ENCODE peak calls at places on chromosome 9, in six cellular contexts. One of them, this sample, is unnamed. For H3K4me1, the result is how much of the 10 kb centered on the place peaks cover.

GRCh38 chr9:136410500-136411287 is at the start of the genes ENTR1 and PMPCA:
- DNase-seq in aorta: peak
- DNase-seq in esophagus squamous epithelium: no peak
- DNase-seq in HCT116: peak
- DNase-seq in CD4-positive, CD25-positive, alpha-beta regulatory T cell: peak
- DNase-seq in upper lobe of right lung: peak
- DNase-seq in this sample: peak

GRCh38 chr9:104232781-104233341 is 138.8 kb downstream of the SMC2 start:
- DNase-seq in CD4-positive, CD25-positive, alpha-beta regulatory T cell: no peak
- DNase-seq in aorta: no peak
- DNase-seq in HCT116: no peak
- DNase-seq in esophagus squamous epithelium: no peak
- DNase-seq in upper lobe of right lung: no peak
- DNase-seq in this sample: no peak

GRCh38 chr9:133553978-133554713 is 19.6 kb downstream of the ADAMTSL2 start:
- DNase-seq in CD4-positive, CD25-positive, alpha-beta regulatory T cell: no peak
- DNase-seq in esophagus squamous epithelium: no peak
- DNase-seq in HCT116: no peak
- DNase-seq in aorta: no peak
- DNase-seq in upper lobe of right lung: no peak
- DNase-seq in this sample: no peak

GRCh38 chr9:24793711-24794110 is 248.0 kb upstream of the IZUMO3 start:
- DNase-seq in aorta: no peak
- DNase-seq in esophagus squamous epithelium: no peak
- DNase-seq in upper lobe of right lung: no peak
- DNase-seq in HCT116: no peak
- DNase-seq in CD4-positive, CD25-positive, alpha-beta regulatory T cell: no peak
- DNase-seq in this sample: no peak

GRCh38 chr9:84411647-84412267 is 71.2 kb upstream of the SLC28A3 start:
- DNase-seq in CD4-positive, CD25-positive, alpha-beta regulatory T cell: no peak
- DNase-seq in HCT116: no peak
- DNase-seq in upper lobe of right lung: no peak
- DNase-seq in aorta: no peak
- DNase-seq in esophagus squamous epithelium: no peak
- DNase-seq in this sample: no peak

GRCh38 chr9:69149321-69149807 is 24.7 kb upstream of the TJP2 start:
- DNase-seq in aorta: no peak
- DNase-seq in esophagus squamous epithelium: no peak
- DNase-seq in upper lobe of right lung: no peak
- DNase-seq in CD4-positive, CD25-positive, alpha-beta regulatory T cell: no peak
- DNase-seq in HCT116: no peak
- DNase-seq in this sample: no peak

GRCh38 chr9:70861376-70861775 is 260.0 kb downstream of the TRPM3 start:
- DNase-seq in upper lobe of right lung: no peak
- DNase-seq in HCT116: no peak
- DNase-seq in esophagus squamous epithelium: no peak
- DNase-seq in aorta: no peak
- DNase-seq in CD4-positive, CD25-positive, alpha-beta regulatory T cell: no peak
- DNase-seq in this sample: no peak

GRCh38 chr9:4590430-4591122 is 71.5 kb upstream of the PLPP6 start:
- DNase-seq in upper lobe of right lung: no peak
- DNase-seq in aorta: no peak
- DNase-seq in esophagus squamous epithelium: no peak
- DNase-seq in CD4-positive, CD25-positive, alpha-beta regulatory T cell: no peak
- DNase-seq in HCT116: no peak
- DNase-seq in this sample: no peak

GRCh38 chr9:19481471-19481870 is 72.7 kb downstream of the ACER2 start:
- DNase-seq in CD4-positive, CD25-positive, alpha-beta regulatory T cell: no peak
- DNase-seq in esophagus squamous epithelium: no peak
- DNase-seq in aorta: no peak
- DNase-seq in HCT116: no peak
- DNase-seq in upper lobe of right lung: no peak
- DNase-seq in this sample: no peak

GRCh38 chr9:106752581-106752980 is 110.4 kb upstream of the ZNF462 start:
- DNase-seq in esophagus squamous epithelium: no peak
- DNase-seq in CD4-positive, CD25-positive, alpha-beta regulatory T cell: no peak
- DNase-seq in upper lobe of right lung: no peak
- DNase-seq in HCT116: no peak
- DNase-seq in aorta: no peak
- DNase-seq in this sample: peak

GRCh38 chr9:76646249-76646648 is 118.0 kb upstream of the PCA3 start:
- DNase-seq in CD4-positive, CD25-positive, alpha-beta regulatory T cell: no peak
- DNase-seq in esophagus squamous epithelium: no peak
- DNase-seq in aorta: no peak
- DNase-seq in upper lobe of right lung: no peak
- DNase-seq in HCT116: no peak
- DNase-seq in this sample: peak

GRCh38 chr9:134690946-134691694 is 49.5 kb downstream of the COL5A1 start:
- DNase-seq in CD4-positive, CD25-positive, alpha-beta regulatory T cell: no peak
- DNase-seq in esophagus squamous epithelium: no peak
- DNase-seq in upper lobe of right lung: peak
- DNase-seq in aorta: peak
- DNase-seq in HCT116: no peak
- DNase-seq in this sample: no peak

GRCh38 chr9:90441814-90442213 is 200.8 kb downstream of the DIRAS2 start:
- DNase-seq in esophagus squamous epithelium: no peak
- DNase-seq in upper lobe of right lung: no peak
- DNase-seq in aorta: no peak
- DNase-seq in HCT116: no peak
- DNase-seq in CD4-positive, CD25-positive, alpha-beta regulatory T cell: no peak
- DNase-seq in this sample: no peak

GRCh38 chr9:64773491-64773931 is 511.5 kb downstream of the FOXD4L5 start:
- DNase-seq in HCT116: no peak
- DNase-seq in esophagus squamous epithelium: no peak
- DNase-seq in CD4-positive, CD25-positive, alpha-beta regulatory T cell: no peak
- DNase-seq in upper lobe of right lung: peak
- DNase-seq in aorta: peak
- DNase-seq in this sample: no peak

GRCh38 chr9:15293727-15294405 is 13.2 kb downstream of the TTC39B start:
- DNase-seq in CD4-positive, CD25-positive, alpha-beta regulatory T cell: peak
- DNase-seq in upper lobe of right lung: no peak
- DNase-seq in esophagus squamous epithelium: no peak
- DNase-seq in HCT116: no peak
- DNase-seq in aorta: no peak
- DNase-seq in this sample: no peak

GRCh38 chr9:133791069-133791468 is 52.9 kb upstream of the SARDH start:
- DNase-seq in esophagus squamous epithelium: no peak
- DNase-seq in CD4-positive, CD25-positive, alpha-beta regulatory T cell: no peak
- DNase-seq in HCT116: no peak
- DNase-seq in aorta: no peak
- DNase-seq in upper lobe of right lung: no peak
- DNase-seq in this sample: no peak

GRCh38 chr9:76987594-76988200 is 31.8 kb upstream of the FOXB2 start:
- DNase-seq in HCT116: peak
- DNase-seq in upper lobe of right lung: no peak
- DNase-seq in CD4-positive, CD25-positive, alpha-beta regulatory T cell: no peak
- DNase-seq in aorta: no peak
- DNase-seq in esophagus squamous epithelium: no peak
- DNase-seq in this sample: peak

GRCh38 chr9:121568541-121569265 is 69.1 kb upstream of the GGTA1 start:
- DNase-seq in HCT116: no peak
- DNase-seq in CD4-positive, CD25-positive, alpha-beta regulatory T cell: no peak
- DNase-seq in upper lobe of right lung: no peak
- DNase-seq in esophagus squamous epithelium: no peak
- DNase-seq in aorta: no peak
- DNase-seq in this sample: peak

GRCh38 chr9:125752070-125752628 is 5.0 kb downstream of the PBX3 start:
- DNase-seq in aorta: no peak
- DNase-seq in CD4-positive, CD25-positive, alpha-beta regulatory T cell: no peak
- DNase-seq in HCT116: no peak
- DNase-seq in esophagus squamous epithelium: no peak
- DNase-seq in upper lobe of right lung: no peak
- DNase-seq in this sample: no peak
- H3K4me1 ChIP-seq in aorta: under half
- H3K4me1 ChIP-seq in CD4-positive, CD25-positive, alpha-beta regulatory T cell: under half
- H3K4me1 ChIP-seq in HCT116: under half
- H3K4me1 ChIP-seq in esophagus squamous epithelium: half or more
- H3K4me1 ChIP-seq in upper lobe of right lung: under half
- H3K4me1 ChIP-seq in this sample: under half

GRCh38 chr9:113653746-113654604 is 190.4 kb downstream of the RGS3 start:
- DNase-seq in esophagus squamous epithelium: no peak
- DNase-seq in aorta: no peak
- DNase-seq in CD4-positive, CD25-positive, alpha-beta regulatory T cell: no peak
- DNase-seq in HCT116: no peak
- DNase-seq in upper lobe of right lung: peak
- DNase-seq in this sample: no peak

GRCh38 chr9:113654605-113655193 is 191.2 kb downstream of the RGS3 start:
- DNase-seq in CD4-positive, CD25-positive, alpha-beta regulatory T cell: no peak
- DNase-seq in aorta: peak
- DNase-seq in esophagus squamous epithelium: no peak
- DNase-seq in upper lobe of right lung: peak
- DNase-seq in HCT116: no peak
- DNase-seq in this sample: no peak

GRCh38 chr9:113651896-113652295 is 188.4 kb downstream of the RGS3 start:
- DNase-seq in HCT116: no peak
- DNase-seq in upper lobe of right lung: peak
- DNase-seq in aorta: no peak
- DNase-seq in esophagus squamous epithelium: no peak
- DNase-seq in CD4-positive, CD25-positive, alpha-beta regulatory T cell: no peak
- DNase-seq in this sample: no peak

GRCh38 chr9:113650207-113651131 is 186.9 kb downstream of the RGS3 start:
- DNase-seq in HCT116: no peak
- DNase-seq in esophagus squamous epithelium: no peak
- DNase-seq in upper lobe of right lung: peak
- DNase-seq in aorta: no peak
- DNase-seq in CD4-positive, CD25-positive, alpha-beta regulatory T cell: no peak
- DNase-seq in this sample: peak

DNA sequence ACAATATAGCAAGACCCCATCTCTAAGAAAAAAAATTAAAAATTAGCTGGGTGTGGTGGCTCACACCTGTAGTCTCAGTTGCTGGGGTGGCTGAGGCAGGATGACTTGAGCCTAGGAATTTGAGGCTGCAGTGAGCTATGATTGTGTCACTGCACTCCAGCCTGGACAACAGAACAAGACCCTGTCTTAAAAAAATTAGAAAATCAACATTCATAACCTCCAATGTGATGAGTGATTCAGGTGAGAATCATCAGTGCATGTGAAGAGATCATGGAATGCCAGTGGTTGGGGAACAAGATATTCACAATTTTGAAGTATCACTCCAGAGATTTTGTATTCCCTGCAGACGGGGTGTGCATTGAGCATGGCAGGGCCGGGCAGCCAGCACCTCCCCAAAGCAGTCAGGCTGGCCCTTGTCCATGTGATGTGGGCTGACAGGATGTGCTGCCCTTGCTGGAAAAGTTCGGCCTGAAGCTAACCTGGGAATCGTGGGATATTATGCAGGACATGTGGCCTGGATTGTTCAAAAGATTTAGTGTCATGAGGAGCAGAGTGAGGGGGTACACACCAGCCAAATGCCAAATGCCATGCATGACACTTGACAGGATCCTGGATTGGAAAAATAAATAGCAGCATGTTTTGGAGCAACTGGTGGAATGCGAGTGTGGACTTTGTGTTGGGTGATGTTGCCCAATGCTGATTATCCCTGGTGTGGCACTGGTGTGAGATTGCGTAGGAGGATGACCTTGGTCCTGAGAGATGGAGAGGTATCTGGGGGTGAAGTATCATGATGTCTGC is 189.0 kb downstream of the RGS3 start:
- DNase-seq in aorta: no peak
- DNase-seq in esophagus squamous epithelium: no peak
- DNase-seq in upper lobe of right lung: peak
- DNase-seq in HCT116: no peak
- DNase-seq in CD4-positive, CD25-positive, alpha-beta regulatory T cell: no peak
- DNase-seq in this sample: no peak
- H3K4me1 ChIP-seq in aorta: under half
- H3K4me1 ChIP-seq in esophagus squamous epithelium: under half
- H3K4me1 ChIP-seq in upper lobe of right lung: under half
- H3K4me1 ChIP-seq in HCT116: under half
- H3K4me1 ChIP-seq in CD4-positive, CD25-positive, alpha-beta regulatory T cell: under half
- H3K4me1 ChIP-seq in this sample: under half

GRCh38 chr9:95135756-95136155 is 181.8 kb downstream of the FANCC start:
- DNase-seq in aorta: no peak
- DNase-seq in upper lobe of right lung: no peak
- DNase-seq in HCT116: no peak
- DNase-seq in esophagus squamous epithelium: no peak
- DNase-seq in CD4-positive, CD25-positive, alpha-beta regulatory T cell: no peak
- DNase-seq in this sample: no peak
- H3K4me1 ChIP-seq in aorta: under half
- H3K4me1 ChIP-seq in upper lobe of right lung: under half
- H3K4me1 ChIP-seq in HCT116: under half
- H3K4me1 ChIP-seq in esophagus squamous epithelium: under half
- H3K4me1 ChIP-seq in CD4-positive, CD25-positive, alpha-beta regulatory T cell: under half
- H3K4me1 ChIP-seq in this sample: half or more

DNA sequence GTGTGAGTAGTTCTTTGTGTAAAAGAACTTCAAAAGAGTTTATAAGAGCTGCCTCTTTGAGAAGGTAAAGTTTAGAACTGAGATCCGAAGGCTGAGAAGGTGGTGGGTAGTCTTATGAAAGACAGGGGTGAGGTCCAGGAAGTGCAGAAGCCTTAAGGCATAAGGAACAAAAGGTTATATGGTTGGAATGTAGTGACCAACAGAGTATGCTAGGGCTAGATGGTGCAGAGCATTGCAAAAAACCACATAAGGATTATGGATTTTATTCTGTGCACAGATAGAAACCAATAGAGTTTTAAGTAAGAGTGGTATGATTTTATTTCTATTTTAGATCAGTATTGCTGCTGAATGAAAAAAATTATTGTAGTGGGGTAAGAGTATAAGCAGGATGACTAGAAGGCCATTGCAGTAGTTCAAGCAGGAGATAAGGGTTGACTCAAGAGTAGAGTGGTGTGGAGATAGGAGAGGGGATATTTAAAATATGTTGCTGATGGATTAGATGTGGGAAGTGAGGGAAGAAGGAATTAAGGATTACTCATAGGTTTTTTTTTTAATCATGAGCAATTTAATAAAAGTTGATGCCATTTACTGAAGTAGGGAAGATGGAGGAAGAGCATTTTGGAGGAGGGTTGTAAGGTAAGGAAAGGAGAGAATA is 3.7 kb downstream of the RECK start:
- DNase-seq in CD4-positive, CD25-positive, alpha-beta regulatory T cell: no peak
- DNase-seq in aorta: no peak
- DNase-seq in upper lobe of right lung: no peak
- DNase-seq in esophagus squamous epithelium: no peak
- DNase-seq in HCT116: no peak
- DNase-seq in this sample: no peak
- H3K4me1 ChIP-seq in CD4-positive, CD25-positive, alpha-beta regulatory T cell: under half
- H3K4me1 ChIP-seq in aorta: under half
- H3K4me1 ChIP-seq in upper lobe of right lung: under half
- H3K4me1 ChIP-seq in esophagus squamous epithelium: half or more
- H3K4me1 ChIP-seq in HCT116: under half
- H3K4me1 ChIP-seq in this sample: under half

DNA sequence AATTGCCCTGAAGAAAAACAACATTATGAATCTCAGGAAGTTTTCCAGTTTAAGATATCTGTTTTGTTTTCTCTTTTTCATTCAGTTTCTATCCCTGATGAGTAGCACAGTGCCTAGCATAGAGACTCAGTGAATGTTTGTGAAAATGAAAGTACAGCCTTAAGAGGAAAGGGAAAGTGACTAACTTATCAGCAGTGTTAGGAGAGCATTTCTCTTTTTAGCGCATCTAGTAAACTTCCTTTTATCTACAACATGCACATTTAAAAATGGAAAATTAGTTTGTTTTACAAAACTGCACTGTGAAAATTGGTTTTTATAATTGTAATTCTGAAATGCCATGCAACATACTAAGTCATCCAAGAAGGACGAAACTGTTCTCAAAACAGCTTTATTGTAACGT is 110.8 kb downstream of the SMARCA2 start:
- DNase-seq in HCT116: no peak
- DNase-seq in upper lobe of right lung: no peak
- DNase-seq in aorta: no peak
- DNase-seq in CD4-positive, CD25-positive, alpha-beta regulatory T cell: no peak
- DNase-seq in esophagus squamous epithelium: no peak
- DNase-seq in this sample: no peak
- H3K4me1 ChIP-seq in HCT116: under half
- H3K4me1 ChIP-seq in upper lobe of right lung: under half
- H3K4me1 ChIP-seq in aorta: under half
- H3K4me1 ChIP-seq in CD4-positive, CD25-positive, alpha-beta regulatory T cell: under half
- H3K4me1 ChIP-seq in esophagus squamous epithelium: half or more
- H3K4me1 ChIP-seq in this sample: under half

GRCh38 chr9:80156262-80156661 is 584.5 kb downstream of the TLE4 start:
- DNase-seq in upper lobe of right lung: no peak
- DNase-seq in esophagus squamous epithelium: no peak
- DNase-seq in CD4-positive, CD25-positive, alpha-beta regulatory T cell: no peak
- DNase-seq in aorta: no peak
- DNase-seq in HCT116: no peak
- DNase-seq in this sample: peak
- H3K4me1 ChIP-seq in upper lobe of right lung: under half
- H3K4me1 ChIP-seq in esophagus squamous epithelium: under half
- H3K4me1 ChIP-seq in CD4-positive, CD25-positive, alpha-beta regulatory T cell: under half
- H3K4me1 ChIP-seq in aorta: under half
- H3K4me1 ChIP-seq in HCT116: under half
- H3K4me1 ChIP-seq in this sample: under half

This sample was measured in BE2C.